ENCODE peak calls at places on chromosomes 2 and 18, in five cellular contexts. D is T-helper 17 cell, Y is NCI-H345, U is HFFc6, L is NCI-H1436 treated with DMSO at 0.1 percent for 48 hours. P is an unnamed sample.

GRCh38 chr2:170307052-170307451 is 129.1 kb downstream of the MYO3B start:
- DNase-seq in D (no peak), Y (no peak), U (no peak), L (no peak), P (no peak)

GRCh38 chr18:59902180-59902992 is 2.6 kb downstream of the PMAIP1 start:
- DNase-seq in D (no peak), Y (no peak), U (peak; percentile 76), L (no peak), P (no peak)

GRCh38 chr2:127170452-127171197 is 49.5 kb downstream of the CYP27C1 start:
- DNase-seq in D (no peak), Y (no peak), U (no peak), L (no peak), P (no peak)

GRCh38 chr18:68233043-68233442 is 481.9 kb downstream of the TMX3 start:
- DNase-seq in D (no peak), Y (peak; percentile 37), U (no peak), L (peak; percentile 73), P (no peak)

GRCh38 chr2:120594856-120595685 is 140.6 kb upstream of the GLI2 start:
- DNase-seq in D (no peak), Y (no peak), U (no peak), L (no peak), P (no peak)

GRCh38 chr2:46690825-46691224 is 211.5 kb downstream of the TMEM247 start:
- DNase-seq in D (no peak), Y (no peak), U (peak; percentile 93), L (no peak), P (no peak)

GRCh38 chr18:39105095-39105494 is 1539.5 kb upstream of the CELF4 start:
- DNase-seq in D (no peak), Y (peak; percentile 85), U (no peak), L (peak; percentile 29), P (no peak)

GRCh38 chr2:199850718-199851498 is at the start of gene FTCDNL1:
- DNase-seq in D (peak; percentile 47), Y (peak; percentile 66), U (peak; percentile 15), L (no peak), P (peak; percentile 53)

GRCh38 chr2:99682280-99683060 is 192.7 kb upstream of the REV1 start:
- DNase-seq in D (no peak), Y (peak; percentile 80), U (peak; percentile 2), L (no peak), P (no peak)

GRCh38 chr2:232982926-232983668 is 30.0 kb downstream of the NGEF start:
- DNase-seq in D (no peak), Y (no peak), U (no peak), L (no peak), P (no peak)

GRCh38 chr18:63646916-63647315 is 2.9 kb upstream of the SERPINB4 start:
- DNase-seq in D (no peak), Y (no peak), U (no peak), L (no peak), P (no peak)

GRCh38 chr2:189379731-189380261 is 61.5 kb upstream of the WDR75 start:
- DNase-seq in D (no peak), Y (no peak), U (peak; percentile 38), L (no peak), P (no peak)

GRCh38 chr18:54284535-54284934 is 15.2 kb downstream of the POLI start:
- DNase-seq in D (no peak), Y (no peak), U (no peak), L (no peak), P (no peak)

GRCh38 chr2:160783481-160783880 is 289.9 kb upstream of the RBMS1 start:
- DNase-seq in D (no peak), Y (no peak), U (no peak), L (no peak), P (no peak)

GRCh38 chr2:28684142-28684858 is 67.3 kb upstream of the PPP1CB start:
- DNase-seq in D (no peak), Y (peak; percentile 41), U (no peak), L (no peak), P (no peak)

GRCh38 chr2:63399171-63399570 is 189.1 kb downstream of the WDPCP start:
- DNase-seq in D (no peak), Y (peak; percentile 2), U (no peak), L (peak; percentile 68), P (no peak)

GRCh38 chr2:23287250-23287704 is 97.7 kb upstream of the KLHL29 start:
- DNase-seq in D (no peak), Y (no peak), U (peak; percentile 64), L (no peak), P (peak; percentile 15)

GRCh38 chr2:26575836-26576564 is 65.2 kb downstream of the CIB4 start:
- DNase-seq in D (no peak), Y (no peak), U (no peak), L (no peak), P (no peak)

GRCh38 chr18:79597176-79598045 is 82.2 kb upstream of the CTDP1 start:
- DNase-seq in D (no peak), Y (no peak), U (no peak), L (no peak), P (no peak)

P was measured in gastrocnemius medialis.